ENCODE peak calls at places on chromosomes 5 and 9, in seven cellular contexts. V, A, B, N, Y, L and H are unnamed samples.

GRCh38 chr9:97573482-97574073 is 59.6 kb downstream of the TSTD2 start:
- DNase-seq in V (peak; percentile 29), A (no peak), B (no peak), N (no peak), Y (no peak), L (no peak), H (no peak)

GRCh38 chr5:123367739-123368138 is 55.5 kb downstream of the CEP120 start:
- DNase-seq in V (no peak), A (no peak), B (peak; percentile 38), N (no peak), Y (no peak), L (no peak), H (no peak)

GRCh38 chr9:130368631-130369103 is 76.1 kb upstream of the ASS1 start:
- DNase-seq in V (no peak), A (no peak), B (peak; percentile 8), N (peak; percentile 60), Y (no peak), L (no peak), H (no peak)

GRCh38 chr5:79436224-79436623 is 77.7 kb downstream of the HOMER1 start:
- DNase-seq in V (no peak), A (peak; percentile 34), B (no peak), N (no peak), Y (no peak), L (no peak), H (no peak)

GRCh38 chr9:127983847-127984289 is 3.1 kb upstream of the EEIG1 start:
- DNase-seq in V (no peak), A (no peak), B (peak; percentile 97), N (no peak), Y (no peak), L (no peak), H (no peak)

GRCh38 chr5:1091632-1092031 is 20.2 kb downstream of the SLC12A7 start:
- DNase-seq in V (no peak), A (no peak), B (no peak), N (no peak), Y (no peak), L (no peak), H (no peak)

GRCh38 chr5:133977858-133978257 is 9.4 kb upstream of the C5orf15 start:
- DNase-seq in V (no peak), A (peak; percentile 50), B (no peak), N (no peak), Y (no peak), L (no peak), H (no peak)

GRCh38 chr5:159668556-159668955 is 247.7 kb upstream of the ADRA1B start:
- DNase-seq in V (no peak), A (no peak), B (no peak), N (no peak), Y (no peak), L (no peak), H (no peak)

GRCh38 chr9:35079426-35080341 is at the start of gene FANCG:
- DNase-seq in V (peak; percentile 80), A (peak; percentile 91), B (peak; percentile 93), N (peak; percentile 80), Y (peak; percentile 89), L (peak; percentile 93), H (peak; percentile 84)

DNA sequence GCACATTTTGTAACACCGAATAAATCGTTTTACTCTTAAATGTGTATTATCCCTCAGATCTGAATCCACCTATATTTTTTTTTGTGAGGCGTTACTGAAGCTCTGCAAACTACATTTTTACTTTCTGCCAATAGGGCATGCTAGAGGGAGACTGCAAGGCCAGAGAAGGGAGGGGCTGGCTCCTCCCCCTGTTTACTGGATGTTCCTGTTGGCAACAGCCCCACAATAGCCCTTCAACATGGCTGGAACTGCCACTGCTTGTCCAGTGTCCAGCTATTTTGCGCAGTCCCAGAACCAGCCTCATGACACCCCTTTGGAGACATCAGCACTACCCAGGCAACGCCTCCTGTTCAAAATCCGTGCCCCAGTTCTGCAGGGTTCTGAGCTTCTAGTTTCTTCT is 85.4 kb upstream of the MIER3 start:
- DNase-seq in V (peak; percentile 23), A (no peak), B (peak; percentile 10), N (peak; percentile 6), Y (no peak), L (no peak), H (no peak)
- TF ChIP-seq CTCF in V (peak; percentile 38), A (no peak), B (peak; percentile 33), N (no peak), Y (no peak), L (no peak), H (no peak)

GRCh38 chr9:95462419-95463121 is 54.2 kb downstream of the PTCH1 start:
- DNase-seq in V (no peak), A (peak; percentile 75), B (peak; percentile 97), N (no peak), Y (peak; percentile 74), L (peak; percentile 77), H (no peak)
- TF ChIP-seq CTCF in V (no peak), A (no peak), B (no peak), N (no peak), Y (no peak), L (no peak), H (no peak)

GRCh38 chr9:85483214-85483613 is 258.5 kb downstream of the AGTPBP1 start:
- DNase-seq in V (peak; percentile 18), A (no peak), B (peak; percentile 1), N (no peak), Y (no peak), L (no peak), H (no peak)
- TF ChIP-seq CTCF in V (peak; percentile 21), A (no peak), B (peak; percentile 33), N (no peak), Y (no peak), L (no peak), H (no peak)

DNA sequence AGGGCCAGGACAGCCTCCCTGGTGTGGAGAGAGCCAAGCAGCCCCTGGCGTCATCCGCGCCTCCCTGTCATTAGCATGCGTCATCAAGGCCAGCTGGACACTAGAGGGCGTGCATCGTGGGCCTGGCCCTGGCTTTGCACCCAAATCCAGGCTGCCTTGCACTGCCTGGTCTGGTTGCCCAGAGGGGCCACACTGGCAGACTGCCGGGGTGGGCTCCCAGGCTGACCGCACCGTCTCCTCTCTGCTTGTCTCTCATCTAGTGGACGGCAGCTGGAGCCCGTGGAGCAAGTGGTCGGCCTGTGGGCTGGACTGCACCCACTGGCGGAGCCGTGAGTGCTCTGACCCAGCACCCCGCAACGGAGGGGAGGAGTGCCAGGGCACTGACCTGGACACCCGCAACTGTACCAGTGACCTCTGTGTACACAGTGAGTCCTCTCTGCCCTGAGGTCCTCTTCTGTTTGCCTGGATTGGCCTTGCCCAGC is 29.0 kb downstream of the HK3 start:
- DNase-seq in V (peak; percentile 57), A (peak; percentile 43), B (peak; percentile 40), N (peak; percentile 27), Y (peak; percentile 29), L (peak; percentile 48), H (peak; percentile 41)
- TF ChIP-seq CTCF in V (peak; percentile 57), A (peak; percentile 69), B (peak; percentile 54), N (peak; percentile 36), Y (peak; percentile 19), L (no peak), H (no peak)

DNA sequence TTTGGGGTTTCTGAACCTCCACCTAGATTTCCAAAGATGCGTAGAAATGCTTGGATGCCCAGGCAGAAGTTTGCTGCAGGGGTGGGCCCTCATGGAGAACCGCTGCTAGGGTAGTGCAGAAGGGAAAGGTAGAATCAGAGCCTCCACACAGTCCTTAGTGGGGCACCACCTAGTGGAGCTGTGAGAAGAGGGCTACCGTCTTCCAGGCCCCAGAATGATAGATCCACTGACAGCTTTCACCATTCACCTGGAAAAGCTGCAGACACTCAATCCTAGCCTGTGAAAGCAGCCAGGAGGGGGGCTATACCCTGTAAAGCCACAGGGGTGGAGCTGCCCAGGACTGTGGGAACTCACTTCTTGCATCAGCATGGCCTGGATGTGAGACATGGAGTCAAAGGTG is 13.3 kb upstream of the HSDL2 start:
- DNase-seq in V (peak; percentile 18), A (no peak), B (no peak), N (no peak), Y (no peak), L (no peak), H (peak; percentile 9)
- TF ChIP-seq CTCF in V (peak; percentile 42), A (peak; percentile 46), B (peak; percentile 47), N (no peak), Y (no peak), L (no peak), H (peak; percentile 18)

GRCh38 chr5:82882316-82882715 is 194.9 kb downstream of the TMEM167A start:
- DNase-seq in V (no peak), A (no peak), B (no peak), N (no peak), Y (no peak), L (no peak), H (no peak)

GRCh38 chr5:82884821-82885471 is 192.2 kb downstream of the TMEM167A start:
- DNase-seq in V (no peak), A (no peak), B (no peak), N (no peak), Y (no peak), L (no peak), H (no peak)

GRCh38 chr5:82881571-82882200 is 195.5 kb downstream of the TMEM167A start:
- DNase-seq in V (no peak), A (no peak), B (no peak), N (no peak), Y (no peak), L (no peak), H (no peak)

GRCh38 chr5:82886911-82887310 is 190.3 kb downstream of the TMEM167A start:
- DNase-seq in V (no peak), A (no peak), B (no peak), N (no peak), Y (no peak), L (no peak), H (no peak)

DNA sequence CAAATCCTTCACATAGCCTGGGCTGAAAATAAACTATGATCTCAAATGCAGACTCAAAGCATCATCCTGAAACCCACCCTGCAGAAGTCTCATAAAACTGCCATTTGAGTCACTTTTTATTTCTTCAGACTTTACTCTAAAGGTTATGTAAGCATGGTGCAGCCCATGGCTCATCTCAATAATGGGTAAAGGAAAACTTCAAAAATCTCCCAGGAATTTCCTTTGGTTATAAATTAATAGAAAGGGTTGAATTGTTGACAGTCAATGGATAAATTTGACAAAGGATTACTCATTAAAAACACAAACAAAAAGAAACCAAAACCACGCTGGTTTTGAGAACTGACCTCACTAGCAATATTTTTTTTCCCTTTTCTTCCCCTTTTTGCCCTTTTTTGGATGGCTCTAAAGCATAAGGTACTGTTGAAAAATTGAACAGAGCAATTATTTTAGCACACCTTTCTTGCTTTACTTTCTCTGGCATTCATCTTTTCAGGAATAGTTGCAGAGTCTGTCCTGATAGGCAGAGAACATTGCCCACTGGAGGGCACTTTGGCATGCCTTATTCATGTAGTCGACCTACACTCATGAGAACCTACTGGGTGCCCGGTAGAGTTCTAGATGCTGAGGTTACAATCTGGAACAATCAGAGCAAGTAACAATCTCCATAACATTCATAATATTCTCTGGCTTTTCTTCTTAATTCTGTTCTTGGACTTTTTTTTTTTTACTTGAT is 191.4 kb downstream of the TMEM167A start:
- DNase-seq in V (no peak), A (peak; percentile 40), B (peak; percentile 1), N (no peak), Y (no peak), L (no peak), H (peak; percentile 46)
- TF ChIP-seq CTCF in V (no peak), A (peak; percentile 29), B (no peak), N (no peak), Y (no peak), L (no peak), H (no peak)